ENCODE peak calls at places on chromosomes 7 and 10, in nine cellular contexts. Z, W, S, K, G, N, C, L and B are unnamed samples.

GRCh38 chr10:110708776-110709443 is 64.8 kb downstream of the RBM20 start:
- DNase-seq in Z (no peak), W (no peak), S (no peak), K (no peak), G (peak), N (no peak), C (no peak), L (no peak), B (no peak)

GRCh38 chr10:71927669-71928592 is 36.3 kb upstream of the CHST3 start:
- DNase-seq in Z (no peak), W (peak), S (no peak), K (peak), G (no peak), N (no peak), C (no peak), L (peak), B (peak)

GRCh38 chr7:32142649-32143048 is 72.4 kb upstream of the PDE1C start:
- DNase-seq in Z (no peak), W (peak), S (no peak), K (peak), G (no peak), N (no peak), C (no peak), L (peak), B (peak)

GRCh38 chr7:2381881-2382509 is 21.4 kb upstream of the CHST12 start:
- DNase-seq in Z (no peak), W (no peak), S (no peak), K (no peak), G (no peak), N (no peak), C (no peak), L (no peak), B (no peak)

GRCh38 chr7:46744957-46745699 is 824.1 kb upstream of the IGFBP3 start:
- DNase-seq in Z (no peak), W (no peak), S (no peak), K (no peak), G (no peak), N (no peak), C (no peak), L (no peak), B (peak)

GRCh38 chr10:7084255-7085005 is 326.4 kb downstream of the SFMBT2 start:
- DNase-seq in Z (peak), W (peak), S (no peak), K (no peak), G (no peak), N (no peak), C (no peak), L (no peak), B (no peak)

GRCh38 chr10:17213646-17214349 is 12.3 kb upstream of the TRDMT1 start:
- DNase-seq in Z (no peak), W (peak), S (no peak), K (peak), G (no peak), N (no peak), C (no peak), L (peak), B (peak)

GRCh38 chr10:46542567-46543323 is 13.7 kb downstream of the GPRIN2 start:
- DNase-seq in Z (no peak), W (no peak), S (peak), K (no peak), G (no peak), N (no peak), C (no peak), L (no peak), B (no peak)

GRCh38 chr10:4351723-4352565 is 474.1 kb upstream of the AKR1E2 start:
- DNase-seq in Z (no peak), W (peak), S (no peak), K (no peak), G (no peak), N (no peak), C (no peak), L (peak), B (peak)

GRCh38 chr7:139180700-139181311 is 50.2 kb upstream of the UBN2 start:
- DNase-seq in Z (no peak), W (peak), S (no peak), K (peak), G (no peak), N (no peak), C (no peak), L (peak), B (peak)

GRCh38 chr7:132575336-132575986 is 809 bp downstream of the PLXNA4 start:
- DNase-seq in Z (no peak), W (peak), S (peak), K (peak), G (peak), N (no peak), C (no peak), L (peak), B (peak)

GRCh38 chr10:133041101-133041500 is 46.6 kb upstream of the ADGRA1 start:
- DNase-seq in Z (no peak), W (no peak), S (no peak), K (no peak), G (no peak), N (no peak), C (no peak), L (no peak), B (no peak)

GRCh38 chr7:113188396-113188795 is 70.0 kb upstream of the SMIM30 start:
- DNase-seq in Z (no peak), W (no peak), S (no peak), K (no peak), G (no peak), N (no peak), C (no peak), L (no peak), B (no peak)

GRCh38 chr10:35340975-35341374 is 4.7 kb downstream of the CCNY start:
- DNase-seq in Z (no peak), W (no peak), S (no peak), K (no peak), G (peak), N (no peak), C (no peak), L (peak), B (peak)

GRCh38 chr7:64881461-64882287 is 21.4 kb upstream of the ZNF273 start:
- DNase-seq in Z (no peak), W (no peak), S (peak), K (no peak), G (no peak), N (no peak), C (no peak), L (no peak), B (no peak)

GRCh38 chr7:28346256-28346655 is 66.1 kb upstream of the CREB5 start:
- DNase-seq in Z (no peak), W (no peak), S (no peak), K (no peak), G (no peak), N (no peak), C (no peak), L (peak), B (no peak)

GRCh38 chr10:80164596-80164995 is 32.1 kb downstream of the PLAC9 start:
- DNase-seq in Z (no peak), W (no peak), S (no peak), K (no peak), G (no peak), N (no peak), C (no peak), L (no peak), B (no peak)